ENCODE peak calls at places on chromosome 9, in ten cellular contexts. M, L, H, E, T, S, D, R, U and Y are unnamed samples.

GRCh38 chr9:33013962-33014664 is 11.0 kb upstream of the DNAJA1 start:
- DNase-seq in H (no peak), M (no peak), R (no peak), T (no peak), E (no peak), L (no peak), U (no peak), S (no peak), D (no peak), Y (no peak)

GRCh38 chr9:20304001-20304400 is 318.3 kb downstream of the MLLT3 start:
- DNase-seq in L (no peak), T (no peak), M (peak), E (no peak), H (no peak), R (no peak), U (no peak), D (no peak), S (peak), Y (no peak)

GRCh38 chr9:135890190-135890861 is 17.0 kb downstream of the CAMSAP1 start:
- DNase-seq in M (no peak), L (no peak), S (peak), T (peak), R (no peak), E (no peak), H (no peak), U (peak), D (no peak), Y (no peak)

GRCh38 chr9:89661956-89662717 is 57.3 kb downstream of the GADD45G start:
- DNase-seq in S (peak), M (peak), L (peak), E (peak), U (peak), T (peak), H (peak), R (peak), D (peak), Y (no peak)

GRCh38 chr9:110123364-110124095 is 84.4 kb downstream of the C9orf152 start:
- DNase-seq in S (no peak), E (no peak), R (no peak), L (no peak), H (no peak), T (no peak), U (no peak), M (no peak), D (peak), Y (no peak)

GRCh38 chr9:61667559-61668121 is 477.8 kb downstream of the SPATA31A7 start:
- DNase-seq in M (no peak), H (peak), U (peak), R (no peak), S (no peak), E (peak), T (no peak), L (no peak), D (no peak), Y (no peak)

GRCh38 chr9:134040831-134041648 is 15.8 kb downstream of the BRD3OS start:
- DNase-seq in S (peak), E (no peak), M (no peak), L (no peak), D (no peak), H (no peak), R (no peak), T (no peak), U (no peak), Y (no peak)

GRCh38 chr9:114034663-114035062 is 43.4 kb downstream of the AMBP start:
- DNase-seq in S (no peak), H (peak), U (peak), M (no peak), T (no peak), E (peak), D (no peak), R (no peak), L (no peak), Y (no peak)

GRCh38 chr9:19232117-19232829 is 1.8 kb downstream of the DENND4C start:
- DNase-seq in U (no peak), E (no peak), M (no peak), S (no peak), L (no peak), T (peak), D (no peak), H (no peak), R (no peak), Y (no peak)

GRCh38 chr9:19020886-19021285 is 12.1 kb downstream of the SAXO1 start:
- DNase-seq in U (no peak), D (no peak), T (no peak), M (no peak), E (no peak), H (no peak), R (no peak), S (no peak), L (no peak), Y (no peak)

GRCh38 chr9:98045234-98046160 is 11.0 kb upstream of the NANS start:
- DNase-seq in T (no peak), E (no peak), D (no peak), L (no peak), H (no peak), M (no peak), R (no peak), S (no peak), U (no peak), Y (no peak)
- TF ChIP-seq CTCF in T (no peak), E (no peak), D (no peak), L (no peak), H (no peak), M (no peak), R (no peak), S (no peak), U (no peak), Y (peak)

DNA sequence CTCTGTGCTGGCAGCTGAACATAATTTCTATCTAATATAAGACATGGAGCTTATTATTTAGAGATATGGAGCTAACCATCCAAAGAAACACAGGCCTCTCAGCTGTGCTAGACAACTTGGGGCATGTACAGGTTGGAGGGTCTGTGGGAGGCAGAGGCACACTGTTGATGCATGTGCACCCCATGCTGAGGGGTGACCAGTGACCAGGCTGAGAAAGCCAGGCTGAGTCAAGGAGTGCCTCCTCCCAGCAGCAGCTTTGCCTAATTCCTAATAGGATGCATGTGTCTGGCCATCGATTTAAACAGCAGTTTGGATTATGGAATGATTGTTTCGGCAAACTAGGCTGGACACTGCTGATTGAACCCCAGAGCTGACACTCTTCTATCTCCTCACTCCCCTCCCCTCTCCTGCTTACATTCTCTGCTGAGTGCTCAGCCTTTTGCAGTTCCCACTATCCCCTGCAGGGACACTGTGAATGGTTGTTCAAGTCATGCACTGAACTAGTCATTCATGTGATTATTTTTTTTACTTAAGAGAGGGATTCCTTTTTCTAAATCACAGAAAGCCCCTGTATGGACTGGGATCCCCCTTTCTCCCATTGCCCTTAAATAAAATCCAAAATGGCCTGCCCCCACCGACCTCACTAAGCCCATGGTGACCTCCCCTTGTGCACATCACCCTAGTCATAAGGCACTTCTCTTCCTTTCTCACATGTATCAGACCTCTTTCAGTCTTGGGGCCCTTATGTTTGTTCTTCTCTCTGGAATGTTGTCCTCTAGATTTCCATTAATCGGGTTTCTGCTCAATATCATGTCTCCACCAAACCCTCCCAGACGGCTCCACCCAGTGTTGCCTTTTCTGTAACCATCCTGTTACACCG is 196.0 kb downstream of the ERCC6L2 start:
- DNase-seq in T (peak), E (no peak), L (no peak), H (no peak), U (no peak), M (peak), R (no peak), S (peak), D (peak), Y (peak)
- TF ChIP-seq CTCF in T (peak), E (peak), L (peak), H (peak), U (no peak), M (peak), R (peak), S (peak), D (peak), Y (peak)

GRCh38 chr9:93154293-93154903 is 20.3 kb upstream of the NINJ1 start:
- DNase-seq in H (no peak), L (no peak), T (peak), R (no peak), U (no peak), M (peak), E (no peak), D (no peak), S (peak), Y (peak)
- TF ChIP-seq CTCF in H (peak), L (no peak), T (peak), R (peak), U (no peak), M (peak), E (peak), D (peak), S (peak), Y (peak)

DNA sequence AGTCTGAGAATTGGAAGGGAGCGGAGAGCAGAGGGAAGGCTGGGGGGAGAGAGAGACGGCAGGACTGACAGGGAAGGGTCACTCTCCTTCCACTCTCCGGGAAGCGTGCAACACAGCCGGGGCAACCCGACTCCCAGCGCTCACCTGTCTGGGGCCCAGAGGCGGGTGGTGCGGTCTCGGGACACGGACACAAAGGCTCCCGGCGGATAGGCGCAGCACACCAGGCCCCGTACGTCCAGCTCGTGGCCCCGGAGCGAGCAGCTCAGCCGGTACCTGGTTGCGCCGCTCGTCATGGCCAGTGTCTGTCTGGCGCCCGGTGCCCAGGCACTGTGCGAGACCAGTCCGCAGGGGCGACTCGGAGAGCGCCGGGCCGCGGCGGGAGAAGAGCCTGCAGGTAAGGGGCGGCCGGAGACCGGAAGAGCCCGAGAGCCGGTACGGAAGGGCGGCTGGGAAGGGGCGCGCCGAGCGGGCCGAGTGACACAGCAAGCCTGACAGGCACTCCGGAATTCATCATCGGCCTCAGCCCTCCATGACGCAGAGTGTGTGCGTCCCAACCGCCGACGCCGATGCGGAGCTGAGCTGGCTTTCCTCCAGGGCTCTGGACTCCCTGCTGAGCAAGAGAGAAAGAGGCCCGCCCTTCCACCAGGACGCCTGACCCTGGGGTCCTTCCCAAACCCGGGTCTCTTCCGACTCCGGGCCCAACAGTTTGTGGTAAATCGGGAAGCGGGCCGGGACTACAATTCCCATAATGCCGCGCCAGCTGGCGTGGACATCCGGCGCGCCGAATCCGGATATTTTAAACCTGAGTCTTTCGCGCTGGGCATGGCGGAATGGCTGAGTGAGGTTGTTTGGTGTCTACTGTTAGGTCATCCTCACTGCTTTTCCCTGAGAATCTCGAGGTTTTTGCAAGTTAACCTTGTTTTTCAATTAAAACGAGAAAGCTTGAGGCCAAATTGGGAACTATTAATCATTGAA is at the start of gene PLAA:
- DNase-seq in D (peak), H (peak), T (peak), U (peak), R (peak), L (peak), M (peak), E (peak), S (peak), Y (peak)
- TF ChIP-seq CTCF in D (no peak), H (no peak), T (no peak), U (no peak), R (no peak), L (no peak), M (peak), E (no peak), S (no peak), Y (peak)

GRCh38 chr9:108166509-108166908 is 676.9 kb upstream of the KLF4 start:
- DNase-seq in L (no peak), U (no peak), S (no peak), T (no peak), D (no peak), M (no peak), E (no peak), H (no peak), R (no peak), Y (no peak)

GRCh38 chr9:108168451-108168850 is 678.9 kb upstream of the KLF4 start:
- DNase-seq in D (peak), E (no peak), R (peak), T (no peak), L (no peak), U (no peak), S (no peak), H (no peak), M (no peak), Y (no peak)

GRCh38 chr9:108162664-108163063 is 673.1 kb upstream of the KLF4 start:
- DNase-seq in S (no peak), T (peak), R (no peak), L (no peak), M (no peak), U (no peak), D (peak), E (no peak), H (no peak), Y (no peak)

GRCh38 chr9:108163321-108164005 is 673.9 kb upstream of the KLF4 start:
- DNase-seq in U (no peak), R (no peak), T (peak), D (peak), S (no peak), H (no peak), E (no peak), L (no peak), M (no peak), Y (no peak)

DNA sequence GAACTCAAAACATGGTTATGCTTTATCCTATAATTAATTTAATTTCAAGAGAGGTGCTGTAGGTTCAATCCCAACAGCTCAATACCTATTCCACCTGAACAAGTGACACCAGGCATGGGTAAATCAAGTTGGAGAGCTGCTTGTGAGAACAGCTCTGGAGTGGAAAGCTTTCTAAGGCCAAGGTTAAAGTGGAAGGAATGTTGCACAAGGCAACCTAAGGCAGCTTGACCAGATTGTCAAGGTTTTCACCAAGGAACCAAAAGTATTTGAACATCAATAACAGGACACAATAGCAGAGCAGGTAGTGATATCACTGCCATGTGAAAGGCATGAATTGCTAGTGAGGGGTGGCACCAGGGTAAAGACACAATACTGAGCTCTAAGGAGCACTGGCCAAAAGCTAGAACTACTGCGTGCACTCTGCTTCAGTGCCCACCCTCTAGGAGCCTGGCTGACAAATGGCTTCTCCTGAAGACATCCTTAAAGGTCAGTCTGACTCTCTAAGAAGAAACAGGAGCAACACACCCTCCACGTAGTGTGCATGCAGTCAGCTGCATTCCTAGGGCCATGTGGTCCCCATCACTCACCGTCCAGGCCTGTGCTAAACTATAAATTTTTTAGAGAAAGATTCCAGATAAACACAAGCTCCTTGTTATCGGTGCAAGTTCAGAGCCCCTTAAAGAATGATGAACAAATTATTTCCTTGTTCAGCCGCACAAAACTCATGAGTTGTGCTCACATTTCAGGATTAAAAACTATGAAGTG is 677.7 kb upstream of the KLF4 start:
- DNase-seq in R (no peak), T (no peak), L (no peak), M (no peak), S (no peak), E (no peak), D (no peak), H (no peak), U (no peak), Y (no peak)
- TF ChIP-seq CTCF in R (no peak), T (no peak), L (no peak), M (no peak), S (no peak), E (no peak), D (no peak), H (no peak), U (no peak), Y (no peak)

DNA sequence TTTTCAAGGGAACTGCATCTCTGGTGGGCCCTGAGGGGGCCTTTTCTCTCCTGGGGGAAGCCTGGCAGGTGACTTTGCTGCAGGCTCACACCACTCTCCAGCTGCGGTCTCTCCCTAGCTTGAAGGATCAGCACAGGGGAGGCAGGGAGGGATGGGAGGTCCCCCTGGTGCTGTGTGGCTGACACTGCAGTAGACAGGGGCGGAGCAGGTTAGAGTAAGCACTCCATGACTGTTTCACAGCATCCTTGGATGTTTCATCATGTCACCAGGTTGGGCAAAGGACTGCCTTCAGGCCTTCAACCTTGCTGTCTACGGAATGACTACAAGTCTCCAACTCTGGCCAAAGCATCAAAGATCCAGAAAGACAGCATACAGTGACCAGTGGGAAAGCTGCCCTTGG is 470.7 kb downstream of the CDK5RAP2 start:
- DNase-seq in R (no peak), U (no peak), M (peak), L (no peak), S (peak), T (peak), H (no peak), E (no peak), D (no peak), Y (no peak)
- TF ChIP-seq CTCF in R (no peak), U (no peak), M (peak), L (no peak), S (no peak), T (no peak), H (no peak), E (peak), D (no peak), Y (no peak)